ENCODE peak calls at places on chromosomes 4 and X, in four cellular contexts. E is GM12878, V is K562, T is WTC11. G is an unnamed sample.

GRCh38 chr4:65367306-65367705 is 303.0 kb downstream of the EPHA5 start:
- DNase-seq in E (no peak), V (no peak), T (no peak), G (no peak)

GRCh38 chr4:13918110-13918509 is 290.6 kb upstream of the BOD1L1 start:
- DNase-seq in E (no peak), V (no peak), T (no peak), G (peak)

GRCh38 chr4:104416725-104417363 is 77.8 kb downstream of the CXXC4 start:
- DNase-seq in E (no peak), V (no peak), T (no peak), G (peak)

GRCh38 chr4:127181001-127181400 is 451.8 kb upstream of the INTU start:
- DNase-seq in E (no peak), V (no peak), T (no peak), G (no peak)

GRCh38 chr4:21845663-21846062 is 102.9 kb downstream of the KCNIP4 start:
- DNase-seq in E (no peak), V (no peak), T (no peak), G (no peak)

GRCh38 chr4:92825785-92826184 is 522.0 kb downstream of the GRID2 start:
- DNase-seq in E (no peak), V (no peak), T (no peak), G (no peak)

GRCh38 chr4:181018998-181019397 is 1224.2 kb upstream of the TENM3 start:
- DNase-seq in E (no peak), V (no peak), T (no peak), G (no peak)

GRCh38 chr4:183798921-183799307 is 106.2 kb upstream of the STOX2 start:
- DNase-seq in E (no peak), V (no peak), T (no peak), G (no peak)

GRCh38 chr4:49032440-49033161 is 46.5 kb downstream of the CWH43 start:
- DNase-seq in E (no peak), V (peak), T (no peak), G (peak)

GRCh38 chrX:11756354-11757318 is 1.4 kb upstream of the MSL3 start:
- DNase-seq in E (no peak), V (no peak), T (no peak), G (no peak)

GRCh38 chrX:2497961-2498780 is 2.6 kb downstream of the DHRSX start:
- DNase-seq in E (no peak), V (no peak), T (no peak), G (peak)

GRCh38 chrX:103464071-103464773 is 55.1 kb downstream of the RAB40A start:
- DNase-seq in E (no peak), V (peak), T (peak), G (peak)

GRCh38 chrX:76428243-76429130 is 977 bp downstream of the MAGEE1 start:
- DNase-seq in E (no peak), V (no peak), T (peak), G (no peak)

GRCh38 chr4:38060829-38061431 is 100.7 kb downstream of the PTTG2 start:
- DNase-seq in E (no peak), V (no peak), T (no peak), G (no peak)

GRCh38 chr4:36241771-36242170 is 2.5 kb downstream of the ARAP2 start:
- DNase-seq in E (peak), V (no peak), T (no peak), G (no peak)

GRCh38 chr4:85398276-85398675 is 76.7 kb upstream of the ARHGAP24 start:
- DNase-seq in E (no peak), V (no peak), T (no peak), G (no peak)

GRCh38 chr4:104394409-104394813 is 100.3 kb downstream of the CXXC4 start:
- DNase-seq in E (no peak), V (no peak), T (no peak), G (no peak)

GRCh38 chr4:62912531-62912930 is 1496.7 kb downstream of the TECRL start:
- DNase-seq in E (no peak), V (no peak), T (no peak), G (peak)

GRCh38 chr4:29309050-29309449 is 1411.1 kb upstream of the PCDH7 start:
- DNase-seq in E (no peak), V (no peak), T (no peak), G (no peak)

GRCh38 chr4:158750379-158750778 is 18.4 kb upstream of the FNIP2 start:
- DNase-seq in E (no peak), V (no peak), T (no peak), G (no peak)

GRCh38 chr4:128553665-128554515 is 255.6 kb upstream of the JADE1 start:
- DNase-seq in E (no peak), V (no peak), T (no peak), G (no peak)

GRCh38 chrX:42759881-42760280 is 18.1 kb downstream of the PPP1R2C start:
- DNase-seq in E (no peak), V (no peak), T (no peak), G (no peak)

GRCh38 chrX:53263597-53264094 is 17.7 kb downstream of the IQSEC2 start:
- DNase-seq in E (no peak), V (peak), T (no peak), G (no peak)

GRCh38 chrX:110210417-110211139 is 107.3 kb downstream of the AMMECR1 start:
- DNase-seq in E (no peak), V (no peak), T (no peak), G (peak)

GRCh38 chr4:106312997-106313522 is 2.9 kb downstream of the TBCK start:
- DNase-seq in E (no peak), V (no peak), T (no peak), G (no peak)

GRCh38 chr4:168618577-168619265 is 121.9 kb downstream of the PALLD start:
- DNase-seq in E (no peak), V (no peak), T (no peak), G (no peak)

GRCh38 chr4:73257242-73257994 is 1.2 kb downstream of the ANKRD17 start:
- DNase-seq in E (no peak), V (peak), T (peak), G (peak)

GRCh38 chr4:153532227-153532626 is 66.1 kb downstream of the TMEM131L start:
- DNase-seq in E (no peak), V (no peak), T (no peak), G (no peak)

GRCh38 chrX:152656087-152656486 is 18.4 kb downstream of the GABRQ start:
- DNase-seq in E (no peak), V (no peak), T (no peak), G (no peak)

DNA sequence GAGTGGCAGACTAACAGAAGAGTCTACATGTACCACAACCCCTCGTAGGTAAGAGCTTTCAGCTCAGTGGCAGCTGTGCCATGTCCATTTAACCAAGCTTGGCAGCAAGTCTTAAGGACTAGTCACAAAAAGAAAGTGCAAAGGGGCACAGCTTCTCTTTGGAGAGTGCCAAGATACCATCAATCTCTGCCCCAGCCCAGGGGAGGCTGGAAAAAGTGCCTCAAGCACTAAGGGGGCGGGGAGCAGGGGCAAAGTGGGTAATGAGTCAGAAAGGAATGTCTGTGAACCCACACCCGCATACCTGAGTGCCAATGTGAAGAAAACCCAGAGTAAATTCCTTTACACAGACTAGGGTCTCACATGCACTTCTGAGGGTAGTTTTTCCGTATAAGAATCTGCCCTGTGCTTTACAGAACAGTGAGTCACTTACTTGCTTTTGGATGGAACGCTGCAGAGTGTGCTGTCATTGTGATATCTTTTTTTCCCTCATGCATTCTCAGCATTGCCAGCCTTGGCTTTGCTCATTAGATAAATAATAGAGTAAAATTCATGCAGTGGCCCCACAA is 219.8 kb downstream of the ZNF674 start:
- DNase-seq in E (no peak), V (no peak), T (peak), G (peak)
- TF ChIP-seq NR2C2 in E (no peak), V (no peak), T (no peak), G (no peak)

GRCh38 chrX:95950679-95951078 is 734.0 kb upstream of the DIAPH2 start:
- DNase-seq in E (no peak), V (no peak), T (no peak), G (no peak)

GRCh38 chrX:95949588-95949987 is 735.1 kb upstream of the DIAPH2 start:
- DNase-seq in E (no peak), V (no peak), T (no peak), G (no peak)

GRCh38 chrX:95945528-95945927 is 739.1 kb upstream of the DIAPH2 start:
- DNase-seq in E (no peak), V (no peak), T (no peak), G (no peak)
- TF ChIP-seq NR2C2 in E (no peak), V (no peak), T (no peak), G (no peak)

GRCh38 chrX:9681422-9681821 is 84.2 kb downstream of the GPR143 start:
- DNase-seq in E (no peak), V (no peak), T (no peak), G (no peak)

GRCh38 chrX:9682861-9683260 is 82.8 kb downstream of the GPR143 start:
- DNase-seq in E (no peak), V (no peak), T (no peak), G (no peak)

GRCh38 chrX:9682456-9682855 is 83.2 kb downstream of the GPR143 start:
- DNase-seq in E (no peak), V (no peak), T (no peak), G (no peak)

GRCh38 chrX:9681011-9681410 is 84.6 kb downstream of the GPR143 start:
- DNase-seq in E (no peak), V (no peak), T (no peak), G (no peak)

DNA sequence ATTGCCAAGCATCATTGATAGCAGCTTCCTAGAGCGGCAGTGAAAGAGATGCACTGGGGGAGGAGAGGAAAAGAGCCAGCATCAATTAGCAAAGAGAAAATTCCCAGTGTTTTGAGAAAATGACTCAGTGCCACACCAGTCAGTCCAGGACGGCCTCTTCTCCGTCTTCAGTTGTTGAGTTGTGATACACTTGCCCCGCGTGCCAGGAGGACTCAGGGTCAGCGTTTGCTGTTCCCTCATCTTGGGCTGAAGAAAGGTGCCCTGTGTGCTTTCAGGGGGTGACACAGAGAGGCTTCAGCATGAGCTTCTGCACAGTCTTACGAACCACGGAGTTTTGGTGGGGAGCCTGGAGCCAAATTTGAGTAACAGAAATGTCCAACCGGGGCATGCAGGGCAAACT is 82.3 kb downstream of the GPR143 start:
- DNase-seq in E (no peak), V (no peak), T (no peak), G (no peak)
- TF ChIP-seq NR2C2 in E (no peak), V (no peak), T (no peak), G (no peak)

DNA sequence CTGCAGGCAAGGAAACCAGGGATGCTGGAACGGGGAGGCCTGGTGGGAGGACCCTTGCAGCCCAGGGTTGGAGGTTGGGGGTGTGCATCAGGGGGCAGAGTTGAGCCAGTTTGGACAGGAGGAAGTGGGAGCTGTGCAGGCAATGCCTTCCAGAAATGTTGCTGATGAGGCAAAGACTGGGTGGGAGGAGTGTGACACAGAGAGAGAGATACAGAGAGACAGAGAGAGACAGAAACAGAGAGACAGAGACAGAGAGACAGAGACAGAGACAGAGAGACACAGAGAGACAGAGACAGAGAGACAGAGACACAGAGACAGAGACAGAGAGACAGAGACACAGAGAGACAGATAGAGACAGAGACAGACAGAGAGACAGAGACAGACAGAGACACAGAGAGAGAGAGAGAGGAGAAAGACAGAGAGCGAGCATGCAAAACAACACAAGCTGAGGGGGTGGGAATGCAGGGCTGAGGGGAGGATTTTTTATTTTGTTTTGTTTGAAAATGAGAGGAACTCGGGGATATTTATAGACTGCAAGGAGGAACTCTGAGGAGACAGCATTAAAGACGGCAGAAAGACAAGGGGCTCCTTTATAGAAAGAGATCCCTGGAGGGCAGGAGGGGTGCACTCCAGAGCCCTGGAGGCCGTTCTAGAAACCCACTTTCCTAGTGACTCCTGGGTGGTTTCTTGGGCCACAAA is 1.9 kb upstream of the HAUS3 start:
- DNase-seq in E (no peak), V (peak), T (peak), G (peak)
- TF ChIP-seq NR2C2 in E (no peak), V (no peak), T (no peak), G (no peak)

GRCh38 chr4:8238061-8238511 is 31.5 kb upstream of the HTRA3 start:
- DNase-seq in E (no peak), V (no peak), T (peak), G (no peak)

GRCh38 chr4:8240211-8241041 is 29.1 kb upstream of the HTRA3 start:
- DNase-seq in E (no peak), V (no peak), T (no peak), G (no peak)

GRCh38 chr4:8239661-8240060 is 29.9 kb upstream of the HTRA3 start:
- DNase-seq in E (no peak), V (no peak), T (no peak), G (no peak)

GRCh38 chr4:8238515-8239053 is 31.0 kb upstream of the HTRA3 start:
- DNase-seq in E (no peak), V (peak), T (peak), G (peak)

DNA sequence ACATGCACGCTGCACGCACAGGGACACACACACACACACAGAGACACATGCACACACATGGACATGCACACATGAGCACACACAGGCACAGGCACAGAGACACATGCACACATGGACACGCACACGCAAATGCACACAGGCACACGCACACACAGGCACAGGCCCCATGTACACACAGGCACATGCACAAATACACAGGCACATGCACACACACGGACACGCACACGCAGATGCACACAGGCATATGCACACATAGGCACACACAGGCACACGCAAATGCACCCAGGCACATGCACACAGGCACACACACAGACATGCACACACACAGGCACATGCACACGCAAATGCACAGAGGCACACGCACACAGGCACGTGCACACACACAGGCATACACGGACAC is 30.3 kb upstream of the HTRA3 start:
- DNase-seq in E (no peak), V (no peak), T (no peak), G (no peak)
- TF ChIP-seq NR2C2 in E (no peak), V (no peak), T (no peak), G (no peak)

GRCh38 chrX:106247162-106247561 is 79.1 kb downstream of the PWWP3B start:
- DNase-seq in E (no peak), V (no peak), T (no peak), G (no peak)
- TF ChIP-seq NR2C2 in E (no peak), V (no peak), T (no peak), G (no peak)

GRCh38 chrX:154403192-154403591 is 5.0 kb downstream of the RPL10 start:
- DNase-seq in E (no peak), V (no peak), T (no peak), G (no peak)

GRCh38 chrX:154402622-154403127 is 4.5 kb downstream of the RPL10 start:
- DNase-seq in E (no peak), V (no peak), T (no peak), G (no peak)

GRCh38 chrX:154401045-154401799 is 3.0 kb downstream of the RPL10 start:
- DNase-seq in E (no peak), V (no peak), T (no peak), G (peak)

GRCh38 chrX:154403858-154404257 is 5.2 kb downstream of the DNASE1L1 start:
- DNase-seq in E (no peak), V (no peak), T (no peak), G (no peak)

GRCh38 chrX:154401918-154402621 is 3.9 kb downstream of the RPL10 start:
- DNase-seq in E (no peak), V (no peak), T (no peak), G (no peak)
- TF ChIP-seq NR2C2 in E (no peak), V (no peak), T (no peak), G (no peak)